ENCODE peak calls at places on chromosomes 5 and 9, in nine cellular contexts. One of them, this sample, is unnamed.

GRCh38 chr9:114246558-114246957 is 76.3 kb upstream of the ORM1 start:
- DNase-seq in ecto neural progenitor cell: no peak
- DNase-seq in ureter: no peak
- DNase-seq in fibroblast of pulmonary artery: no peak
- DNase-seq in NCI-H69: no peak
- DNase-seq in HL-60: no peak
- DNase-seq in choroid plexus epithelial cell: no peak
- DNase-seq in activated CD8-positive, alpha-beta memory T cell treated with anti-CD3 and anti-CD28 coated beads, Interleukin-2, amount 50 U/mL, for 48 hours: no peak
- DNase-seq in midbrain: no peak
- DNase-seq in this sample: no peak

GRCh38 chr5:80987078-80987766 is 27.1 kb downstream of the RASGRF2 start:
- DNase-seq in ecto neural progenitor cell: no peak
- DNase-seq in ureter: no peak
- DNase-seq in fibroblast of pulmonary artery: no peak
- DNase-seq in NCI-H69: no peak
- DNase-seq in HL-60: no peak
- DNase-seq in choroid plexus epithelial cell: no peak
- DNase-seq in activated CD8-positive, alpha-beta memory T cell treated with anti-CD3 and anti-CD28 coated beads, Interleukin-2, amount 50 U/mL, for 48 hours: no peak
- DNase-seq in midbrain: peak
- DNase-seq in this sample: no peak

GRCh38 chr9:75847085-75847484 is 43.4 kb upstream of the PCSK5 start:
- DNase-seq in ecto neural progenitor cell: no peak
- DNase-seq in ureter: no peak
- DNase-seq in fibroblast of pulmonary artery: no peak
- DNase-seq in NCI-H69: no peak
- DNase-seq in HL-60: no peak
- DNase-seq in choroid plexus epithelial cell: no peak
- DNase-seq in activated CD8-positive, alpha-beta memory T cell treated with anti-CD3 and anti-CD28 coated beads, Interleukin-2, amount 50 U/mL, for 48 hours: no peak
- DNase-seq in midbrain: no peak
- DNase-seq in this sample: no peak

GRCh38 chr9:13035822-13036221 is 243.7 kb downstream of the MPDZ start:
- DNase-seq in ecto neural progenitor cell: no peak
- DNase-seq in ureter: no peak
- DNase-seq in fibroblast of pulmonary artery: no peak
- DNase-seq in NCI-H69: no peak
- DNase-seq in HL-60: no peak
- DNase-seq in choroid plexus epithelial cell: no peak
- DNase-seq in activated CD8-positive, alpha-beta memory T cell treated with anti-CD3 and anti-CD28 coated beads, Interleukin-2, amount 50 U/mL, for 48 hours: no peak
- DNase-seq in midbrain: no peak
- DNase-seq in this sample: no peak

GRCh38 chr9:77585335-77585786 is 62.8 kb downstream of the GNA14 start:
- DNase-seq in ecto neural progenitor cell: no peak
- DNase-seq in ureter: no peak
- DNase-seq in fibroblast of pulmonary artery: no peak
- DNase-seq in NCI-H69: no peak
- DNase-seq in HL-60: no peak
- DNase-seq in choroid plexus epithelial cell: no peak
- DNase-seq in activated CD8-positive, alpha-beta memory T cell treated with anti-CD3 and anti-CD28 coated beads, Interleukin-2, amount 50 U/mL, for 48 hours: no peak
- DNase-seq in midbrain: no peak
- DNase-seq in this sample: no peak

GRCh38 chr9:31005086-31005665 is 1379.3 kb upstream of the ACO1 start:
- DNase-seq in ecto neural progenitor cell: no peak
- DNase-seq in ureter: no peak
- DNase-seq in fibroblast of pulmonary artery: no peak
- DNase-seq in NCI-H69: no peak
- DNase-seq in HL-60: no peak
- DNase-seq in choroid plexus epithelial cell: no peak
- DNase-seq in activated CD8-positive, alpha-beta memory T cell treated with anti-CD3 and anti-CD28 coated beads, Interleukin-2, amount 50 U/mL, for 48 hours: no peak
- DNase-seq in midbrain: no peak
- DNase-seq in this sample: no peak

GRCh38 chr5:10173716-10174115 is 76.0 kb downstream of the ATPSCKMT start:
- DNase-seq in ecto neural progenitor cell: no peak
- DNase-seq in ureter: no peak
- DNase-seq in fibroblast of pulmonary artery: no peak
- DNase-seq in NCI-H69: no peak
- DNase-seq in HL-60: peak
- DNase-seq in choroid plexus epithelial cell: peak
- DNase-seq in activated CD8-positive, alpha-beta memory T cell treated with anti-CD3 and anti-CD28 coated beads, Interleukin-2, amount 50 U/mL, for 48 hours: no peak
- DNase-seq in midbrain: no peak
- DNase-seq in this sample: no peak

GRCh38 chr9:14893280-14893679 is 16.9 kb downstream of the FREM1 start:
- DNase-seq in ecto neural progenitor cell: no peak
- DNase-seq in ureter: no peak
- DNase-seq in fibroblast of pulmonary artery: no peak
- DNase-seq in NCI-H69: no peak
- DNase-seq in HL-60: no peak
- DNase-seq in choroid plexus epithelial cell: no peak
- DNase-seq in activated CD8-positive, alpha-beta memory T cell treated with anti-CD3 and anti-CD28 coated beads, Interleukin-2, amount 50 U/mL, for 48 hours: no peak
- DNase-seq in midbrain: no peak
- DNase-seq in this sample: no peak

GRCh38 chr5:138464388-138465287 is 641 bp upstream of the EGR1 start:
- DNase-seq in ecto neural progenitor cell: peak
- DNase-seq in ureter: peak
- DNase-seq in fibroblast of pulmonary artery: peak
- DNase-seq in NCI-H69: peak
- DNase-seq in HL-60: peak
- DNase-seq in choroid plexus epithelial cell: peak
- DNase-seq in activated CD8-positive, alpha-beta memory T cell treated with anti-CD3 and anti-CD28 coated beads, Interleukin-2, amount 50 U/mL, for 48 hours: peak
- DNase-seq in midbrain: peak
- DNase-seq in this sample: peak

GRCh38 chr5:121031487-121031886 is 567.4 kb downstream of the PRR16 start:
- DNase-seq in ecto neural progenitor cell: no peak
- DNase-seq in ureter: no peak
- DNase-seq in fibroblast of pulmonary artery: no peak
- DNase-seq in NCI-H69: no peak
- DNase-seq in HL-60: no peak
- DNase-seq in choroid plexus epithelial cell: no peak
- DNase-seq in activated CD8-positive, alpha-beta memory T cell treated with anti-CD3 and anti-CD28 coated beads, Interleukin-2, amount 50 U/mL, for 48 hours: no peak
- DNase-seq in midbrain: no peak
- DNase-seq in this sample: no peak

GRCh38 chr5:99607124-99607523 is 678.3 kb upstream of the CHD1 start:
- DNase-seq in ecto neural progenitor cell: no peak
- DNase-seq in ureter: no peak
- DNase-seq in fibroblast of pulmonary artery: no peak
- DNase-seq in NCI-H69: no peak
- DNase-seq in HL-60: no peak
- DNase-seq in choroid plexus epithelial cell: no peak
- DNase-seq in activated CD8-positive, alpha-beta memory T cell treated with anti-CD3 and anti-CD28 coated beads, Interleukin-2, amount 50 U/mL, for 48 hours: no peak
- DNase-seq in midbrain: no peak
- DNase-seq in this sample: no peak

GRCh38 chr9:81244631-81245030 is 444.7 kb downstream of the TLE1 start:
- DNase-seq in ecto neural progenitor cell: no peak
- DNase-seq in ureter: no peak
- DNase-seq in fibroblast of pulmonary artery: no peak
- DNase-seq in NCI-H69: no peak
- DNase-seq in HL-60: no peak
- DNase-seq in choroid plexus epithelial cell: peak
- DNase-seq in activated CD8-positive, alpha-beta memory T cell treated with anti-CD3 and anti-CD28 coated beads, Interleukin-2, amount 50 U/mL, for 48 hours: no peak
- DNase-seq in midbrain: no peak
- DNase-seq in this sample: no peak

GRCh38 chr5:58818515-58818914 is 235.6 kb downstream of the RAB3C start:
- DNase-seq in ecto neural progenitor cell: no peak
- DNase-seq in ureter: no peak
- DNase-seq in fibroblast of pulmonary artery: no peak
- DNase-seq in NCI-H69: peak
- DNase-seq in HL-60: no peak
- DNase-seq in choroid plexus epithelial cell: no peak
- DNase-seq in activated CD8-positive, alpha-beta memory T cell treated with anti-CD3 and anti-CD28 coated beads, Interleukin-2, amount 50 U/mL, for 48 hours: no peak
- DNase-seq in midbrain: no peak
- DNase-seq in this sample: no peak

GRCh38 chr9:37693265-37693664 is 42.5 kb downstream of the FRMPD1 start:
- DNase-seq in ecto neural progenitor cell: no peak
- DNase-seq in ureter: no peak
- DNase-seq in fibroblast of pulmonary artery: no peak
- DNase-seq in NCI-H69: peak
- DNase-seq in HL-60: no peak
- DNase-seq in choroid plexus epithelial cell: peak
- DNase-seq in activated CD8-positive, alpha-beta memory T cell treated with anti-CD3 and anti-CD28 coated beads, Interleukin-2, amount 50 U/mL, for 48 hours: no peak
- DNase-seq in midbrain: no peak
- DNase-seq in this sample: no peak

GRCh38 chr5:20833081-20833627 is 845.2 kb upstream of the CDH18 start:
- DNase-seq in ecto neural progenitor cell: no peak
- DNase-seq in ureter: no peak
- DNase-seq in fibroblast of pulmonary artery: no peak
- DNase-seq in NCI-H69: no peak
- DNase-seq in HL-60: no peak
- DNase-seq in choroid plexus epithelial cell: peak
- DNase-seq in activated CD8-positive, alpha-beta memory T cell treated with anti-CD3 and anti-CD28 coated beads, Interleukin-2, amount 50 U/mL, for 48 hours: no peak
- DNase-seq in midbrain: peak
- DNase-seq in this sample: no peak

GRCh38 chr5:125486634-125487033 is 740.2 kb upstream of the ZNF608 start:
- DNase-seq in ecto neural progenitor cell: no peak
- DNase-seq in ureter: no peak
- DNase-seq in fibroblast of pulmonary artery: peak
- DNase-seq in NCI-H69: peak
- DNase-seq in HL-60: no peak
- DNase-seq in choroid plexus epithelial cell: peak
- DNase-seq in activated CD8-positive, alpha-beta memory T cell treated with anti-CD3 and anti-CD28 coated beads, Interleukin-2, amount 50 U/mL, for 48 hours: no peak
- DNase-seq in midbrain: no peak
- DNase-seq in this sample: no peak

GRCh38 chr5:149320791-149321330 is 24.4 kb upstream of the GRPEL2 start:
- DNase-seq in ecto neural progenitor cell: peak
- DNase-seq in ureter: peak
- DNase-seq in fibroblast of pulmonary artery: peak
- DNase-seq in NCI-H69: peak
- DNase-seq in HL-60: no peak
- DNase-seq in choroid plexus epithelial cell: peak
- DNase-seq in activated CD8-positive, alpha-beta memory T cell treated with anti-CD3 and anti-CD28 coated beads, Interleukin-2, amount 50 U/mL, for 48 hours: no peak
- DNase-seq in midbrain: peak
- DNase-seq in this sample: peak

GRCh38 chr9:128782669-128783068 is 4.4 kb upstream of the TBC1D13 start:
- DNase-seq in ecto neural progenitor cell: no peak
- DNase-seq in ureter: no peak
- DNase-seq in fibroblast of pulmonary artery: no peak
- DNase-seq in NCI-H69: no peak
- DNase-seq in HL-60: no peak
- DNase-seq in choroid plexus epithelial cell: no peak
- DNase-seq in activated CD8-positive, alpha-beta memory T cell treated with anti-CD3 and anti-CD28 coated beads, Interleukin-2, amount 50 U/mL, for 48 hours: no peak
- DNase-seq in midbrain: no peak
- DNase-seq in this sample: no peak

GRCh38 chr9:134328841-134329575 is 2.8 kb downstream of the RXRA start:
- DNase-seq in ecto neural progenitor cell: no peak
- DNase-seq in ureter: no peak
- DNase-seq in fibroblast of pulmonary artery: peak
- DNase-seq in NCI-H69: no peak
- DNase-seq in HL-60: no peak
- DNase-seq in choroid plexus epithelial cell: peak
- DNase-seq in activated CD8-positive, alpha-beta memory T cell treated with anti-CD3 and anti-CD28 coated beads, Interleukin-2, amount 50 U/mL, for 48 hours: no peak
- DNase-seq in midbrain: no peak
- DNase-seq in this sample: no peak

GRCh38 chr5:15664961-15665360 is 165.0 kb downstream of the FBXL7 start:
- DNase-seq in ecto neural progenitor cell: no peak
- DNase-seq in ureter: no peak
- DNase-seq in fibroblast of pulmonary artery: no peak
- DNase-seq in NCI-H69: no peak
- DNase-seq in HL-60: no peak
- DNase-seq in choroid plexus epithelial cell: peak
- DNase-seq in activated CD8-positive, alpha-beta memory T cell treated with anti-CD3 and anti-CD28 coated beads, Interleukin-2, amount 50 U/mL, for 48 hours: no peak
- DNase-seq in midbrain: no peak
- DNase-seq in this sample: no peak

GRCh38 chr5:118701796-118702195 is 286.6 kb downstream of the DTWD2 start:
- DNase-seq in ecto neural progenitor cell: no peak
- DNase-seq in ureter: no peak
- DNase-seq in fibroblast of pulmonary artery: no peak
- DNase-seq in NCI-H69: no peak
- DNase-seq in HL-60: no peak
- DNase-seq in choroid plexus epithelial cell: no peak
- DNase-seq in activated CD8-positive, alpha-beta memory T cell treated with anti-CD3 and anti-CD28 coated beads, Interleukin-2, amount 50 U/mL, for 48 hours: no peak
- DNase-seq in midbrain: no peak
- DNase-seq in this sample: no peak

GRCh38 chr9:99964336-99964735 is 57.9 kb downstream of the STX17 start:
- DNase-seq in ecto neural progenitor cell: no peak
- DNase-seq in ureter: no peak
- DNase-seq in fibroblast of pulmonary artery: peak
- DNase-seq in NCI-H69: no peak
- DNase-seq in HL-60: no peak
- DNase-seq in choroid plexus epithelial cell: peak
- DNase-seq in activated CD8-positive, alpha-beta memory T cell treated with anti-CD3 and anti-CD28 coated beads, Interleukin-2, amount 50 U/mL, for 48 hours: no peak
- DNase-seq in midbrain: no peak
- DNase-seq in this sample: no peak

GRCh38 chr9:127710204-127710805 is 3.5 kb downstream of the CFAP157 start:
- DNase-seq in ecto neural progenitor cell: no peak
- DNase-seq in ureter: no peak
- DNase-seq in fibroblast of pulmonary artery: no peak
- DNase-seq in NCI-H69: no peak
- DNase-seq in HL-60: no peak
- DNase-seq in choroid plexus epithelial cell: no peak
- DNase-seq in activated CD8-positive, alpha-beta memory T cell treated with anti-CD3 and anti-CD28 coated beads, Interleukin-2, amount 50 U/mL, for 48 hours: no peak
- DNase-seq in midbrain: no peak
- DNase-seq in this sample: no peak

GRCh38 chr9:132560604-132561304 is 21.7 kb upstream of the BARHL1 start:
- DNase-seq in ecto neural progenitor cell: no peak
- DNase-seq in ureter: no peak
- DNase-seq in fibroblast of pulmonary artery: no peak
- DNase-seq in NCI-H69: peak
- DNase-seq in HL-60: no peak
- DNase-seq in choroid plexus epithelial cell: no peak
- DNase-seq in activated CD8-positive, alpha-beta memory T cell treated with anti-CD3 and anti-CD28 coated beads, Interleukin-2, amount 50 U/mL, for 48 hours: no peak
- DNase-seq in midbrain: no peak
- DNase-seq in this sample: no peak

GRCh38 chr9:113558632-113559502 is 95.3 kb downstream of the RGS3 start:
- DNase-seq in ecto neural progenitor cell: no peak
- DNase-seq in ureter: peak
- DNase-seq in fibroblast of pulmonary artery: peak
- DNase-seq in NCI-H69: peak
- DNase-seq in HL-60: no peak
- DNase-seq in choroid plexus epithelial cell: peak
- DNase-seq in activated CD8-positive, alpha-beta memory T cell treated with anti-CD3 and anti-CD28 coated beads, Interleukin-2, amount 50 U/mL, for 48 hours: no peak
- DNase-seq in midbrain: peak
- DNase-seq in this sample: no peak

GRCh38 chr5:177128551-177128976 is 5.0 kb upstream of the NSD1 start:
- DNase-seq in ecto neural progenitor cell: no peak
- DNase-seq in ureter: no peak
- DNase-seq in fibroblast of pulmonary artery: no peak
- DNase-seq in NCI-H69: no peak
- DNase-seq in HL-60: no peak
- DNase-seq in choroid plexus epithelial cell: no peak
- DNase-seq in activated CD8-positive, alpha-beta memory T cell treated with anti-CD3 and anti-CD28 coated beads, Interleukin-2, amount 50 U/mL, for 48 hours: no peak
- DNase-seq in midbrain: no peak
- DNase-seq in this sample: no peak

GRCh38 chr5:98050583-98050982 is 722.9 kb upstream of the RGMB start:
- DNase-seq in ecto neural progenitor cell: no peak
- DNase-seq in ureter: no peak
- DNase-seq in fibroblast of pulmonary artery: peak
- DNase-seq in NCI-H69: no peak
- DNase-seq in HL-60: no peak
- DNase-seq in choroid plexus epithelial cell: peak
- DNase-seq in activated CD8-positive, alpha-beta memory T cell treated with anti-CD3 and anti-CD28 coated beads, Interleukin-2, amount 50 U/mL, for 48 hours: no peak
- DNase-seq in midbrain: no peak
- DNase-seq in this sample: no peak

GRCh38 chr9:136364942-136365774 is 1.6 kb upstream of the DNLZ start:
- DNase-seq in ecto neural progenitor cell: no peak
- DNase-seq in ureter: no peak
- DNase-seq in fibroblast of pulmonary artery: no peak
- DNase-seq in NCI-H69: peak
- DNase-seq in HL-60: no peak
- DNase-seq in choroid plexus epithelial cell: no peak
- DNase-seq in activated CD8-positive, alpha-beta memory T cell treated with anti-CD3 and anti-CD28 coated beads, Interleukin-2, amount 50 U/mL, for 48 hours: no peak
- DNase-seq in midbrain: no peak
- DNase-seq in this sample: no peak